ENCODE peak calls at places on chromosomes 2 and 18, in nine cellular contexts. One of them, this sample, is unnamed.

GRCh38 chr2:40120021-40120420 is 331.9 kb downstream of the SLC8A1 start:
- DNase-seq in stimulated activated CD4-positive, alpha-beta T cell treated with anti-CD3 and anti-CD28 coated beads, Interleukin-1b, Interleukin-23, amount 100 ng/mL, for 4 hours: no peak
- DNase-seq in retinal pigment epithelial cell: no peak
- DNase-seq in Right ventricle myocardium inferior: no peak
- DNase-seq in effector memory CD8-positive, alpha-beta T cell: no peak
- DNase-seq in LoVo: no peak
- DNase-seq in fibroblast of gingiva: no peak
- DNase-seq in kidney: no peak
- DNase-seq in AG09319: no peak
- DNase-seq in this sample: no peak

GRCh38 chr18:78732273-78733210 is 247.1 kb upstream of the SALL3 start:
- DNase-seq in stimulated activated CD4-positive, alpha-beta T cell treated with anti-CD3 and anti-CD28 coated beads, Interleukin-1b, Interleukin-23, amount 100 ng/mL, for 4 hours: no peak
- DNase-seq in retinal pigment epithelial cell: no peak
- DNase-seq in Right ventricle myocardium inferior: peak
- DNase-seq in effector memory CD8-positive, alpha-beta T cell: no peak
- DNase-seq in LoVo: no peak
- DNase-seq in fibroblast of gingiva: no peak
- DNase-seq in kidney: no peak
- DNase-seq in AG09319: no peak
- DNase-seq in this sample: no peak

GRCh38 chr2:182581196-182581935 is 134.7 kb upstream of the DNAJC10 start:
- DNase-seq in stimulated activated CD4-positive, alpha-beta T cell treated with anti-CD3 and anti-CD28 coated beads, Interleukin-1b, Interleukin-23, amount 100 ng/mL, for 4 hours: no peak
- DNase-seq in retinal pigment epithelial cell: no peak
- DNase-seq in Right ventricle myocardium inferior: no peak
- DNase-seq in effector memory CD8-positive, alpha-beta T cell: no peak
- DNase-seq in LoVo: no peak
- DNase-seq in fibroblast of gingiva: no peak
- DNase-seq in kidney: no peak
- DNase-seq in AG09319: no peak
- DNase-seq in this sample: no peak

GRCh38 chr2:224837558-224837957 is 121.4 kb upstream of the CCDC195 start:
- DNase-seq in stimulated activated CD4-positive, alpha-beta T cell treated with anti-CD3 and anti-CD28 coated beads, Interleukin-1b, Interleukin-23, amount 100 ng/mL, for 4 hours: no peak
- DNase-seq in retinal pigment epithelial cell: peak
- DNase-seq in Right ventricle myocardium inferior: no peak
- DNase-seq in effector memory CD8-positive, alpha-beta T cell: no peak
- DNase-seq in LoVo: no peak
- DNase-seq in fibroblast of gingiva: peak
- DNase-seq in kidney: no peak
- DNase-seq in AG09319: no peak
- DNase-seq in this sample: no peak

GRCh38 chr2:128381001-128381938 is 62.6 kb upstream of the HS6ST1 start:
- DNase-seq in stimulated activated CD4-positive, alpha-beta T cell treated with anti-CD3 and anti-CD28 coated beads, Interleukin-1b, Interleukin-23, amount 100 ng/mL, for 4 hours: no peak
- DNase-seq in retinal pigment epithelial cell: no peak
- DNase-seq in Right ventricle myocardium inferior: no peak
- DNase-seq in effector memory CD8-positive, alpha-beta T cell: no peak
- DNase-seq in LoVo: no peak
- DNase-seq in fibroblast of gingiva: no peak
- DNase-seq in kidney: peak
- DNase-seq in AG09319: no peak
- DNase-seq in this sample: no peak

GRCh38 chr2:218893349-218894167 is 12.9 kb downstream of the WNT10A start:
- DNase-seq in stimulated activated CD4-positive, alpha-beta T cell treated with anti-CD3 and anti-CD28 coated beads, Interleukin-1b, Interleukin-23, amount 100 ng/mL, for 4 hours: no peak
- DNase-seq in retinal pigment epithelial cell: no peak
- DNase-seq in Right ventricle myocardium inferior: no peak
- DNase-seq in effector memory CD8-positive, alpha-beta T cell: no peak
- DNase-seq in LoVo: no peak
- DNase-seq in fibroblast of gingiva: no peak
- DNase-seq in kidney: peak
- DNase-seq in AG09319: no peak
- DNase-seq in this sample: no peak

GRCh38 chr2:5479265-5479928 is 212.8 kb upstream of the SOX11 start:
- DNase-seq in stimulated activated CD4-positive, alpha-beta T cell treated with anti-CD3 and anti-CD28 coated beads, Interleukin-1b, Interleukin-23, amount 100 ng/mL, for 4 hours: no peak
- DNase-seq in retinal pigment epithelial cell: no peak
- DNase-seq in Right ventricle myocardium inferior: no peak
- DNase-seq in effector memory CD8-positive, alpha-beta T cell: no peak
- DNase-seq in LoVo: no peak
- DNase-seq in fibroblast of gingiva: no peak
- DNase-seq in kidney: no peak
- DNase-seq in AG09319: no peak
- DNase-seq in this sample: no peak

GRCh38 chr2:73107211-73107926 is 5.4 kb downstream of the RAB11FIP5 start:
- DNase-seq in stimulated activated CD4-positive, alpha-beta T cell treated with anti-CD3 and anti-CD28 coated beads, Interleukin-1b, Interleukin-23, amount 100 ng/mL, for 4 hours: no peak
- DNase-seq in retinal pigment epithelial cell: no peak
- DNase-seq in Right ventricle myocardium inferior: no peak
- DNase-seq in effector memory CD8-positive, alpha-beta T cell: peak
- DNase-seq in LoVo: no peak
- DNase-seq in fibroblast of gingiva: peak
- DNase-seq in kidney: peak
- DNase-seq in AG09319: no peak
- DNase-seq in this sample: no peak

GRCh38 chr2:241769819-241770184 is 6.8 kb upstream of the GAL3ST2 start:
- DNase-seq in stimulated activated CD4-positive, alpha-beta T cell treated with anti-CD3 and anti-CD28 coated beads, Interleukin-1b, Interleukin-23, amount 100 ng/mL, for 4 hours: no peak
- DNase-seq in retinal pigment epithelial cell: no peak
- DNase-seq in Right ventricle myocardium inferior: no peak
- DNase-seq in effector memory CD8-positive, alpha-beta T cell: no peak
- DNase-seq in LoVo: no peak
- DNase-seq in fibroblast of gingiva: no peak
- DNase-seq in kidney: no peak
- DNase-seq in AG09319: no peak
- DNase-seq in this sample: no peak

GRCh38 chr2:4628931-4629565 is 925.7 kb downstream of the DCDC2C start:
- DNase-seq in stimulated activated CD4-positive, alpha-beta T cell treated with anti-CD3 and anti-CD28 coated beads, Interleukin-1b, Interleukin-23, amount 100 ng/mL, for 4 hours: no peak
- DNase-seq in retinal pigment epithelial cell: no peak
- DNase-seq in Right ventricle myocardium inferior: peak
- DNase-seq in effector memory CD8-positive, alpha-beta T cell: no peak
- DNase-seq in LoVo: no peak
- DNase-seq in fibroblast of gingiva: no peak
- DNase-seq in kidney: no peak
- DNase-seq in AG09319: no peak
- DNase-seq in this sample: no peak

GRCh38 chr2:173651891-173652290 is 297.2 kb downstream of the CDCA7 start:
- DNase-seq in stimulated activated CD4-positive, alpha-beta T cell treated with anti-CD3 and anti-CD28 coated beads, Interleukin-1b, Interleukin-23, amount 100 ng/mL, for 4 hours: no peak
- DNase-seq in retinal pigment epithelial cell: no peak
- DNase-seq in Right ventricle myocardium inferior: no peak
- DNase-seq in effector memory CD8-positive, alpha-beta T cell: no peak
- DNase-seq in LoVo: no peak
- DNase-seq in fibroblast of gingiva: no peak
- DNase-seq in kidney: no peak
- DNase-seq in AG09319: no peak
- DNase-seq in this sample: no peak

GRCh38 chr2:207516206-207516605 is 13.6 kb upstream of the CREB1 start:
- DNase-seq in stimulated activated CD4-positive, alpha-beta T cell treated with anti-CD3 and anti-CD28 coated beads, Interleukin-1b, Interleukin-23, amount 100 ng/mL, for 4 hours: no peak
- DNase-seq in retinal pigment epithelial cell: no peak
- DNase-seq in Right ventricle myocardium inferior: no peak
- DNase-seq in effector memory CD8-positive, alpha-beta T cell: no peak
- DNase-seq in LoVo: no peak
- DNase-seq in fibroblast of gingiva: no peak
- DNase-seq in kidney: no peak
- DNase-seq in AG09319: no peak
- DNase-seq in this sample: no peak

GRCh38 chr2:101776172-101777043 is 78.9 kb downstream of the MAP4K4 start:
- DNase-seq in stimulated activated CD4-positive, alpha-beta T cell treated with anti-CD3 and anti-CD28 coated beads, Interleukin-1b, Interleukin-23, amount 100 ng/mL, for 4 hours: no peak
- DNase-seq in retinal pigment epithelial cell: no peak
- DNase-seq in Right ventricle myocardium inferior: no peak
- DNase-seq in effector memory CD8-positive, alpha-beta T cell: no peak
- DNase-seq in LoVo: no peak
- DNase-seq in fibroblast of gingiva: no peak
- DNase-seq in kidney: no peak
- DNase-seq in AG09319: no peak
- DNase-seq in this sample: no peak

GRCh38 chr18:43525149-43525548 is 247.9 kb upstream of the SYT4 start:
- DNase-seq in stimulated activated CD4-positive, alpha-beta T cell treated with anti-CD3 and anti-CD28 coated beads, Interleukin-1b, Interleukin-23, amount 100 ng/mL, for 4 hours: no peak
- DNase-seq in retinal pigment epithelial cell: no peak
- DNase-seq in Right ventricle myocardium inferior: no peak
- DNase-seq in effector memory CD8-positive, alpha-beta T cell: no peak
- DNase-seq in LoVo: no peak
- DNase-seq in fibroblast of gingiva: no peak
- DNase-seq in kidney: no peak
- DNase-seq in AG09319: no peak
- DNase-seq in this sample: no peak

GRCh38 chr2:135525786-135526185 is 5.2 kb downstream of the ZRANB3 start:
- DNase-seq in stimulated activated CD4-positive, alpha-beta T cell treated with anti-CD3 and anti-CD28 coated beads, Interleukin-1b, Interleukin-23, amount 100 ng/mL, for 4 hours: no peak
- DNase-seq in retinal pigment epithelial cell: no peak
- DNase-seq in Right ventricle myocardium inferior: no peak
- DNase-seq in effector memory CD8-positive, alpha-beta T cell: no peak
- DNase-seq in LoVo: no peak
- DNase-seq in fibroblast of gingiva: no peak
- DNase-seq in kidney: no peak
- DNase-seq in AG09319: no peak
- DNase-seq in this sample: no peak

GRCh38 chr2:204670124-204670523 is 124.8 kb downstream of the PARD3B start:
- DNase-seq in stimulated activated CD4-positive, alpha-beta T cell treated with anti-CD3 and anti-CD28 coated beads, Interleukin-1b, Interleukin-23, amount 100 ng/mL, for 4 hours: no peak
- DNase-seq in retinal pigment epithelial cell: no peak
- DNase-seq in Right ventricle myocardium inferior: no peak
- DNase-seq in effector memory CD8-positive, alpha-beta T cell: no peak
- DNase-seq in LoVo: no peak
- DNase-seq in fibroblast of gingiva: no peak
- DNase-seq in kidney: no peak
- DNase-seq in AG09319: no peak
- DNase-seq in this sample: no peak

GRCh38 chr2:241180495-241180894 is 8.0 kb upstream of the ANO7 start:
- DNase-seq in stimulated activated CD4-positive, alpha-beta T cell treated with anti-CD3 and anti-CD28 coated beads, Interleukin-1b, Interleukin-23, amount 100 ng/mL, for 4 hours: no peak
- DNase-seq in retinal pigment epithelial cell: no peak
- DNase-seq in Right ventricle myocardium inferior: no peak
- DNase-seq in effector memory CD8-positive, alpha-beta T cell: no peak
- DNase-seq in LoVo: no peak
- DNase-seq in fibroblast of gingiva: no peak
- DNase-seq in kidney: no peak
- DNase-seq in AG09319: no peak
- DNase-seq in this sample: no peak

GRCh38 chr2:96391153-96391827 is 55.7 kb downstream of the NCAPH start:
- DNase-seq in stimulated activated CD4-positive, alpha-beta T cell treated with anti-CD3 and anti-CD28 coated beads, Interleukin-1b, Interleukin-23, amount 100 ng/mL, for 4 hours: no peak
- DNase-seq in retinal pigment epithelial cell: no peak
- DNase-seq in Right ventricle myocardium inferior: no peak
- DNase-seq in effector memory CD8-positive, alpha-beta T cell: no peak
- DNase-seq in LoVo: no peak
- DNase-seq in fibroblast of gingiva: no peak
- DNase-seq in kidney: no peak
- DNase-seq in AG09319: no peak
- DNase-seq in this sample: no peak

GRCh38 chr2:186806591-186806990 is 42.4 kb downstream of the ZSWIM2 start:
- DNase-seq in stimulated activated CD4-positive, alpha-beta T cell treated with anti-CD3 and anti-CD28 coated beads, Interleukin-1b, Interleukin-23, amount 100 ng/mL, for 4 hours: no peak
- DNase-seq in retinal pigment epithelial cell: no peak
- DNase-seq in Right ventricle myocardium inferior: no peak
- DNase-seq in effector memory CD8-positive, alpha-beta T cell: no peak
- DNase-seq in LoVo: no peak
- DNase-seq in fibroblast of gingiva: no peak
- DNase-seq in kidney: no peak
- DNase-seq in AG09319: no peak
- DNase-seq in this sample: no peak

GRCh38 chr2:236932711-236933300 is 152.9 kb upstream of the COPS8 start:
- DNase-seq in stimulated activated CD4-positive, alpha-beta T cell treated with anti-CD3 and anti-CD28 coated beads, Interleukin-1b, Interleukin-23, amount 100 ng/mL, for 4 hours: no peak
- DNase-seq in retinal pigment epithelial cell: no peak
- DNase-seq in Right ventricle myocardium inferior: no peak
- DNase-seq in effector memory CD8-positive, alpha-beta T cell: no peak
- DNase-seq in LoVo: no peak
- DNase-seq in fibroblast of gingiva: no peak
- DNase-seq in kidney: no peak
- DNase-seq in AG09319: no peak
- DNase-seq in this sample: no peak